ENCODE peak calls at places on chromosomes 13 and 19, in six cellular contexts. One of them, this sample, is unnamed.

GRCh38 chr13:71964491-71965108 is 97.6 kb upstream of the DACH1 start:
- DNase-seq in activated CD8-positive, alpha-beta memory T cell treated with anti-CD3 and anti-CD28 coated beads for 1 hour: no peak
- DNase-seq in left cardiac atrium: no peak
- DNase-seq in heart left ventricle: no peak
- DNase-seq in NCI-H460: no peak
- DNase-seq in nephron progenitor cell: no peak
- DNase-seq in this sample: no peak

GRCh38 chr19:17549088-17549740 is 6.2 kb upstream of the COLGALT1 start:
- DNase-seq in activated CD8-positive, alpha-beta memory T cell treated with anti-CD3 and anti-CD28 coated beads for 1 hour: no peak
- DNase-seq in left cardiac atrium: no peak
- DNase-seq in heart left ventricle: no peak
- DNase-seq in NCI-H460: no peak
- DNase-seq in nephron progenitor cell: no peak
- DNase-seq in this sample: no peak

GRCh38 chr19:58035863-58036262 is 2.0 kb downstream of the ZSCAN1 start:
- DNase-seq in activated CD8-positive, alpha-beta memory T cell treated with anti-CD3 and anti-CD28 coated beads for 1 hour: no peak
- DNase-seq in left cardiac atrium: no peak
- DNase-seq in heart left ventricle: no peak
- DNase-seq in NCI-H460: no peak
- DNase-seq in nephron progenitor cell: no peak
- DNase-seq in this sample: no peak

GRCh38 chr19:33442706-33443105 is 69.2 kb downstream of the CEBPG start:
- DNase-seq in activated CD8-positive, alpha-beta memory T cell treated with anti-CD3 and anti-CD28 coated beads for 1 hour: no peak
- DNase-seq in left cardiac atrium: peak
- DNase-seq in heart left ventricle: no peak
- DNase-seq in NCI-H460: no peak
- DNase-seq in nephron progenitor cell: no peak
- DNase-seq in this sample: no peak

GRCh38 chr19:22783651-22784050 is 300 bp downstream of the ZNF99 start:
- DNase-seq in activated CD8-positive, alpha-beta memory T cell treated with anti-CD3 and anti-CD28 coated beads for 1 hour: no peak
- DNase-seq in left cardiac atrium: peak
- DNase-seq in heart left ventricle: peak
- DNase-seq in NCI-H460: no peak
- DNase-seq in nephron progenitor cell: no peak
- DNase-seq in this sample: no peak

GRCh38 chr13:32586022-32586900 is at the start of gene PDS5B:
- DNase-seq in activated CD8-positive, alpha-beta memory T cell treated with anti-CD3 and anti-CD28 coated beads for 1 hour: peak
- DNase-seq in left cardiac atrium: peak
- DNase-seq in heart left ventricle: peak
- DNase-seq in NCI-H460: peak
- DNase-seq in nephron progenitor cell: peak
- DNase-seq in this sample: peak

GRCh38 chr13:101654916-101655315 is 202.4 kb downstream of the ITGBL1 start:
- DNase-seq in activated CD8-positive, alpha-beta memory T cell treated with anti-CD3 and anti-CD28 coated beads for 1 hour: no peak
- DNase-seq in left cardiac atrium: no peak
- DNase-seq in heart left ventricle: no peak
- DNase-seq in NCI-H460: peak
- DNase-seq in nephron progenitor cell: no peak
- DNase-seq in this sample: no peak

GRCh38 chr19:678791-679388 is 2.7 kb downstream of the FSTL3 start:
- DNase-seq in activated CD8-positive, alpha-beta memory T cell treated with anti-CD3 and anti-CD28 coated beads for 1 hour: no peak
- DNase-seq in left cardiac atrium: peak
- DNase-seq in heart left ventricle: no peak
- DNase-seq in NCI-H460: no peak
- DNase-seq in nephron progenitor cell: no peak
- DNase-seq in this sample: no peak

GRCh38 chr19:8487137-8487851 is 15.1 kb downstream of the PRAM1 start:
- DNase-seq in activated CD8-positive, alpha-beta memory T cell treated with anti-CD3 and anti-CD28 coated beads for 1 hour: peak
- DNase-seq in left cardiac atrium: peak
- DNase-seq in heart left ventricle: peak
- DNase-seq in NCI-H460: no peak
- DNase-seq in nephron progenitor cell: no peak
- DNase-seq in this sample: peak

GRCh38 chr13:35157143-35157755 is 215.2 kb downstream of the NBEA start:
- DNase-seq in activated CD8-positive, alpha-beta memory T cell treated with anti-CD3 and anti-CD28 coated beads for 1 hour: no peak
- DNase-seq in left cardiac atrium: no peak
- DNase-seq in heart left ventricle: no peak
- DNase-seq in NCI-H460: peak
- DNase-seq in nephron progenitor cell: peak
- DNase-seq in this sample: peak

GRCh38 chr13:74774252-74774651 is 640.0 kb upstream of the KLF12 start:
- DNase-seq in activated CD8-positive, alpha-beta memory T cell treated with anti-CD3 and anti-CD28 coated beads for 1 hour: no peak
- DNase-seq in left cardiac atrium: no peak
- DNase-seq in heart left ventricle: no peak
- DNase-seq in NCI-H460: no peak
- DNase-seq in nephron progenitor cell: no peak
- DNase-seq in this sample: no peak

GRCh38 chr19:1074512-1075283 is 7.7 kb downstream of the ARHGAP45 start:
- DNase-seq in activated CD8-positive, alpha-beta memory T cell treated with anti-CD3 and anti-CD28 coated beads for 1 hour: peak
- DNase-seq in left cardiac atrium: peak
- DNase-seq in heart left ventricle: peak
- DNase-seq in NCI-H460: peak
- DNase-seq in nephron progenitor cell: no peak
- DNase-seq in this sample: peak

GRCh38 chr13:33303885-33304284 is 18.3 kb upstream of the STARD13 start:
- DNase-seq in activated CD8-positive, alpha-beta memory T cell treated with anti-CD3 and anti-CD28 coated beads for 1 hour: no peak
- DNase-seq in left cardiac atrium: no peak
- DNase-seq in heart left ventricle: no peak
- DNase-seq in NCI-H460: no peak
- DNase-seq in nephron progenitor cell: no peak
- DNase-seq in this sample: no peak

GRCh38 chr13:67416047-67416925 is 186.2 kb upstream of the PCDH9 start:
- DNase-seq in activated CD8-positive, alpha-beta memory T cell treated with anti-CD3 and anti-CD28 coated beads for 1 hour: no peak
- DNase-seq in left cardiac atrium: no peak
- DNase-seq in heart left ventricle: no peak
- DNase-seq in NCI-H460: no peak
- DNase-seq in nephron progenitor cell: peak
- DNase-seq in this sample: peak

GRCh38 chr19:48501446-48501960 is 10.1 kb downstream of the LMTK3 start:
- DNase-seq in activated CD8-positive, alpha-beta memory T cell treated with anti-CD3 and anti-CD28 coated beads for 1 hour: no peak
- DNase-seq in left cardiac atrium: no peak
- DNase-seq in heart left ventricle: no peak
- DNase-seq in NCI-H460: no peak
- DNase-seq in nephron progenitor cell: peak
- DNase-seq in this sample: no peak

GRCh38 chr19:39192846-39193245 is 3.9 kb upstream of the NCCRP1 start:
- DNase-seq in activated CD8-positive, alpha-beta memory T cell treated with anti-CD3 and anti-CD28 coated beads for 1 hour: no peak
- DNase-seq in left cardiac atrium: no peak
- DNase-seq in heart left ventricle: no peak
- DNase-seq in NCI-H460: no peak
- DNase-seq in nephron progenitor cell: no peak
- DNase-seq in this sample: no peak

GRCh38 chr13:46588019-46588418 is 35.0 kb downstream of the LRCH1 start:
- DNase-seq in activated CD8-positive, alpha-beta memory T cell treated with anti-CD3 and anti-CD28 coated beads for 1 hour: no peak
- DNase-seq in left cardiac atrium: no peak
- DNase-seq in heart left ventricle: no peak
- DNase-seq in NCI-H460: no peak
- DNase-seq in nephron progenitor cell: no peak
- DNase-seq in this sample: no peak

GRCh38 chr19:35643255-35644205 is 2.0 kb downstream of the ETV2 start:
- DNase-seq in activated CD8-positive, alpha-beta memory T cell treated with anti-CD3 and anti-CD28 coated beads for 1 hour: peak
- DNase-seq in left cardiac atrium: peak
- DNase-seq in heart left ventricle: peak
- DNase-seq in NCI-H460: peak
- DNase-seq in nephron progenitor cell: peak
- DNase-seq in this sample: peak

GRCh38 chr19:1752757-1753728 is at the start of gene ONECUT3:
- DNase-seq in activated CD8-positive, alpha-beta memory T cell treated with anti-CD3 and anti-CD28 coated beads for 1 hour: no peak
- DNase-seq in left cardiac atrium: no peak
- DNase-seq in heart left ventricle: no peak
- DNase-seq in NCI-H460: no peak
- DNase-seq in nephron progenitor cell: peak
- DNase-seq in this sample: no peak

GRCh38 chr19:35397064-35397463 is 26.2 kb downstream of the GPR42 start:
- DNase-seq in activated CD8-positive, alpha-beta memory T cell treated with anti-CD3 and anti-CD28 coated beads for 1 hour: no peak
- DNase-seq in left cardiac atrium: no peak
- DNase-seq in heart left ventricle: no peak
- DNase-seq in NCI-H460: no peak
- DNase-seq in nephron progenitor cell: no peak
- DNase-seq in this sample: no peak

GRCh38 chr13:74661851-74662250 is 527.6 kb upstream of the KLF12 start:
- DNase-seq in activated CD8-positive, alpha-beta memory T cell treated with anti-CD3 and anti-CD28 coated beads for 1 hour: no peak
- DNase-seq in left cardiac atrium: no peak
- DNase-seq in heart left ventricle: no peak
- DNase-seq in NCI-H460: no peak
- DNase-seq in nephron progenitor cell: no peak
- DNase-seq in this sample: no peak

GRCh38 chr19:12721656-12722565 is 1.8 kb downstream of the TNPO2 start:
- DNase-seq in activated CD8-positive, alpha-beta memory T cell treated with anti-CD3 and anti-CD28 coated beads for 1 hour: peak
- DNase-seq in left cardiac atrium: peak
- DNase-seq in heart left ventricle: peak
- DNase-seq in NCI-H460: no peak
- DNase-seq in nephron progenitor cell: peak
- DNase-seq in this sample: peak

GRCh38 chr13:43846496-43846895 is 33.0 kb downstream of the CCDC122 start:
- DNase-seq in activated CD8-positive, alpha-beta memory T cell treated with anti-CD3 and anti-CD28 coated beads for 1 hour: no peak
- DNase-seq in left cardiac atrium: no peak
- DNase-seq in heart left ventricle: no peak
- DNase-seq in NCI-H460: no peak
- DNase-seq in nephron progenitor cell: no peak
- DNase-seq in this sample: no peak

GRCh38 chr19:34985249-34986022 is 14.7 kb upstream of the GRAMD1A start:
- DNase-seq in activated CD8-positive, alpha-beta memory T cell treated with anti-CD3 and anti-CD28 coated beads for 1 hour: no peak
- DNase-seq in left cardiac atrium: peak
- DNase-seq in heart left ventricle: peak
- DNase-seq in NCI-H460: no peak
- DNase-seq in nephron progenitor cell: no peak
- DNase-seq in this sample: no peak

GRCh38 chr19:8592231-8593009 is 15.2 kb upstream of the MYO1F start:
- DNase-seq in activated CD8-positive, alpha-beta memory T cell treated with anti-CD3 and anti-CD28 coated beads for 1 hour: peak
- DNase-seq in left cardiac atrium: peak
- DNase-seq in heart left ventricle: peak
- DNase-seq in NCI-H460: peak
- DNase-seq in nephron progenitor cell: peak
- DNase-seq in this sample: peak

GRCh38 chr13:25214371-25215252 is 42.5 kb upstream of the AMER2 start:
- DNase-seq in activated CD8-positive, alpha-beta memory T cell treated with anti-CD3 and anti-CD28 coated beads for 1 hour: no peak
- DNase-seq in left cardiac atrium: peak
- DNase-seq in heart left ventricle: peak
- DNase-seq in NCI-H460: no peak
- DNase-seq in nephron progenitor cell: no peak
- DNase-seq in this sample: peak

GRCh38 chr13:48221301-48222190 is 11.5 kb upstream of the ITM2B start:
- DNase-seq in activated CD8-positive, alpha-beta memory T cell treated with anti-CD3 and anti-CD28 coated beads for 1 hour: no peak
- DNase-seq in left cardiac atrium: no peak
- DNase-seq in heart left ventricle: no peak
- DNase-seq in NCI-H460: no peak
- DNase-seq in nephron progenitor cell: no peak
- DNase-seq in this sample: peak

GRCh38 chr13:30551194-30551593 is 66.5 kb upstream of the USPL1 start:
- DNase-seq in activated CD8-positive, alpha-beta memory T cell treated with anti-CD3 and anti-CD28 coated beads for 1 hour: no peak
- DNase-seq in left cardiac atrium: no peak
- DNase-seq in heart left ventricle: no peak
- DNase-seq in NCI-H460: peak
- DNase-seq in nephron progenitor cell: no peak
- DNase-seq in this sample: no peak

GRCh38 chr13:23918208-23918607 is 20.9 kb upstream of the C1QTNF9B start:
- DNase-seq in activated CD8-positive, alpha-beta memory T cell treated with anti-CD3 and anti-CD28 coated beads for 1 hour: no peak
- DNase-seq in left cardiac atrium: no peak
- DNase-seq in heart left ventricle: no peak
- DNase-seq in NCI-H460: no peak
- DNase-seq in nephron progenitor cell: no peak
- DNase-seq in this sample: no peak

GRCh38 chr13:99981115-99982020 is at the start of gene ZIC2:
- DNase-seq in activated CD8-positive, alpha-beta memory T cell treated with anti-CD3 and anti-CD28 coated beads for 1 hour: no peak
- DNase-seq in left cardiac atrium: no peak
- DNase-seq in heart left ventricle: no peak
- DNase-seq in NCI-H460: peak
- DNase-seq in nephron progenitor cell: peak
- DNase-seq in this sample: no peak

GRCh38 chr19:13083627-13084026 is 19.0 kb downstream of the LYL1 start:
- DNase-seq in activated CD8-positive, alpha-beta memory T cell treated with anti-CD3 and anti-CD28 coated beads for 1 hour: no peak
- DNase-seq in left cardiac atrium: no peak
- DNase-seq in heart left ventricle: no peak
- DNase-seq in NCI-H460: no peak
- DNase-seq in nephron progenitor cell: no peak
- DNase-seq in this sample: no peak

GRCh38 chr13:40613192-40613818 is 53.1 kb downstream of the FOXO1 start:
- DNase-seq in activated CD8-positive, alpha-beta memory T cell treated with anti-CD3 and anti-CD28 coated beads for 1 hour: peak
- DNase-seq in left cardiac atrium: no peak
- DNase-seq in heart left ventricle: peak
- DNase-seq in NCI-H460: no peak
- DNase-seq in nephron progenitor cell: no peak
- DNase-seq in this sample: no peak

GRCh38 chr13:25468330-25469178 is 96.8 kb downstream of the ATP8A2 start:
- DNase-seq in activated CD8-positive, alpha-beta memory T cell treated with anti-CD3 and anti-CD28 coated beads for 1 hour: no peak
- DNase-seq in left cardiac atrium: peak
- DNase-seq in heart left ventricle: no peak
- DNase-seq in NCI-H460: no peak
- DNase-seq in nephron progenitor cell: peak
- DNase-seq in this sample: peak

GRCh38 chr13:71368301-71368700 is 498.7 kb downstream of the DACH1 start:
- DNase-seq in activated CD8-positive, alpha-beta memory T cell treated with anti-CD3 and anti-CD28 coated beads for 1 hour: no peak
- DNase-seq in left cardiac atrium: no peak
- DNase-seq in heart left ventricle: no peak
- DNase-seq in NCI-H460: no peak
- DNase-seq in nephron progenitor cell: no peak
- DNase-seq in this sample: no peak

GRCh38 chr13:31773538-31773937 is 34.2 kb downstream of the RXFP2 start:
- DNase-seq in activated CD8-positive, alpha-beta memory T cell treated with anti-CD3 and anti-CD28 coated beads for 1 hour: no peak
- DNase-seq in left cardiac atrium: no peak
- DNase-seq in heart left ventricle: no peak
- DNase-seq in NCI-H460: no peak
- DNase-seq in nephron progenitor cell: no peak
- DNase-seq in this sample: no peak

This sample was measured in testis.